ENCODE peak calls at places on chromosomes 13 and 19, in four cellular contexts. One of them, this sample, is unnamed.

GRCh38 chr13:113066142-113066455 is 39.5 kb upstream of the F7 start:
- DNase-seq in body of pancreas: no peak
- DNase-seq in epithelial cell of esophagus: no peak
- DNase-seq in CD8-positive, alpha-beta T cell: no peak
- DNase-seq in this sample: no peak

GRCh38 chr13:46181799-46182490 is at the start of gene LCP1:
- DNase-seq in CD8-positive, alpha-beta T cell: peak
- DNase-seq in epithelial cell of esophagus: no peak
- DNase-seq in body of pancreas: no peak
- DNase-seq in this sample: no peak

GRCh38 chr13:46864941-46865340 is 31.9 kb downstream of the HTR2A start:
- DNase-seq in epithelial cell of esophagus: peak
- DNase-seq in CD8-positive, alpha-beta T cell: no peak
- DNase-seq in body of pancreas: no peak
- DNase-seq in this sample: no peak

GRCh38 chr19:19385900-19386339 is 19.6 kb upstream of the GATAD2A start:
- DNase-seq in epithelial cell of esophagus: no peak
- DNase-seq in body of pancreas: no peak
- DNase-seq in CD8-positive, alpha-beta T cell: peak
- DNase-seq in this sample: no peak

GRCh38 chr13:105346141-105346766 is 1189.2 kb downstream of the EFNB2 start:
- DNase-seq in CD8-positive, alpha-beta T cell: no peak
- DNase-seq in body of pancreas: no peak
- DNase-seq in epithelial cell of esophagus: peak
- DNase-seq in this sample: no peak

GRCh38 chr13:44212633-44213387 is 160.8 kb upstream of the SERP2 start:
- DNase-seq in body of pancreas: no peak
- DNase-seq in CD8-positive, alpha-beta T cell: no peak
- DNase-seq in epithelial cell of esophagus: no peak
- DNase-seq in this sample: no peak

GRCh38 chr19:32223595-32224370 is 121.6 kb upstream of the ZNF507 start:
- DNase-seq in body of pancreas: no peak
- DNase-seq in epithelial cell of esophagus: no peak
- DNase-seq in CD8-positive, alpha-beta T cell: peak
- DNase-seq in this sample: no peak

GRCh38 chr13:66405908-66406802 is 824.0 kb downstream of the PCDH9 start:
- DNase-seq in CD8-positive, alpha-beta T cell: no peak
- DNase-seq in body of pancreas: no peak
- DNase-seq in epithelial cell of esophagus: peak
- DNase-seq in this sample: no peak

GRCh38 chr13:98279473-98280175 is 102.6 kb upstream of the RNF113B start:
- DNase-seq in CD8-positive, alpha-beta T cell: no peak
- DNase-seq in epithelial cell of esophagus: peak
- DNase-seq in body of pancreas: no peak
- DNase-seq in this sample: no peak

GRCh38 chr13:44305845-44306244 is 67.8 kb upstream of the SERP2 start:
- DNase-seq in epithelial cell of esophagus: peak
- DNase-seq in body of pancreas: no peak
- DNase-seq in CD8-positive, alpha-beta T cell: no peak
- DNase-seq in this sample: peak

GRCh38 chr13:29934531-29935308 is 84.3 kb upstream of the UBL3 start:
- DNase-seq in epithelial cell of esophagus: peak
- DNase-seq in CD8-positive, alpha-beta T cell: no peak
- DNase-seq in body of pancreas: no peak
- DNase-seq in this sample: no peak

GRCh38 chr19:8611890-8612806 is 1.6 kb upstream of the ADAMTS10 start:
- DNase-seq in body of pancreas: peak
- DNase-seq in epithelial cell of esophagus: no peak
- DNase-seq in CD8-positive, alpha-beta T cell: peak
- DNase-seq in this sample: no peak

GRCh38 chr19:45161715-45162463 is 1.1 kb upstream of the NKPD1 start:
- DNase-seq in epithelial cell of esophagus: no peak
- DNase-seq in CD8-positive, alpha-beta T cell: no peak
- DNase-seq in body of pancreas: peak
- DNase-seq in this sample: peak

GRCh38 chr19:4867534-4868285 is at the start of gene PLIN3:
- DNase-seq in CD8-positive, alpha-beta T cell: peak
- DNase-seq in epithelial cell of esophagus: peak
- DNase-seq in body of pancreas: peak
- DNase-seq in this sample: peak

GRCh38 chr19:46015080-46015960 is 7.5 kb downstream of the PGLYRP1 start:
- DNase-seq in CD8-positive, alpha-beta T cell: peak
- DNase-seq in body of pancreas: peak
- DNase-seq in epithelial cell of esophagus: peak
- DNase-seq in this sample: peak

GRCh38 chr13:30030141-30030750 is 179.8 kb upstream of the UBL3 start:
- DNase-seq in body of pancreas: no peak
- DNase-seq in CD8-positive, alpha-beta T cell: no peak
- DNase-seq in epithelial cell of esophagus: no peak
- DNase-seq in this sample: no peak

GRCh38 chr13:89832827-89833226 is 1514.7 kb upstream of the MIR17HG start:
- DNase-seq in body of pancreas: no peak
- DNase-seq in CD8-positive, alpha-beta T cell: no peak
- DNase-seq in epithelial cell of esophagus: peak
- DNase-seq in this sample: no peak

GRCh38 chr13:27131202-27131623 is 40.4 kb downstream of the USP12 start:
- DNase-seq in epithelial cell of esophagus: peak
- DNase-seq in CD8-positive, alpha-beta T cell: peak
- DNase-seq in body of pancreas: no peak
- DNase-seq in this sample: no peak

GRCh38 chr13:106418556-106418955 is 116.9 kb downstream of the EFNB2 start:
- DNase-seq in CD8-positive, alpha-beta T cell: no peak
- DNase-seq in body of pancreas: no peak
- DNase-seq in epithelial cell of esophagus: peak
- DNase-seq in this sample: no peak

GRCh38 chr13:110266983-110267382 is 40.0 kb downstream of the COL4A1 start:
- DNase-seq in CD8-positive, alpha-beta T cell: no peak
- DNase-seq in body of pancreas: no peak
- DNase-seq in epithelial cell of esophagus: no peak
- DNase-seq in this sample: no peak

GRCh38 chr19:3047307-3048189 is 14.7 kb downstream of the TLE5 start:
- DNase-seq in body of pancreas: peak
- DNase-seq in epithelial cell of esophagus: peak
- DNase-seq in CD8-positive, alpha-beta T cell: peak
- DNase-seq in this sample: peak

GRCh38 chr19:56383826-56384605 is 9.3 kb downstream of the ZNF582 start:
- DNase-seq in body of pancreas: no peak
- DNase-seq in epithelial cell of esophagus: peak
- DNase-seq in CD8-positive, alpha-beta T cell: no peak
- DNase-seq in this sample: no peak

GRCh38 chr13:35283856-35284255 is 192.6 kb downstream of the MAB21L1 start:
- DNase-seq in epithelial cell of esophagus: peak
- DNase-seq in body of pancreas: no peak
- DNase-seq in CD8-positive, alpha-beta T cell: no peak
- DNase-seq in this sample: no peak

GRCh38 chr19:47113446-47114348 is at the start of gene ZC3H4:
- DNase-seq in body of pancreas: peak
- DNase-seq in CD8-positive, alpha-beta T cell: peak
- DNase-seq in epithelial cell of esophagus: peak
- DNase-seq in this sample: peak

GRCh38 chr19:6769006-6769637 is 1.9 kb upstream of the SH2D3A start:
- DNase-seq in epithelial cell of esophagus: peak
- DNase-seq in body of pancreas: no peak
- DNase-seq in CD8-positive, alpha-beta T cell: no peak
- DNase-seq in this sample: no peak

GRCh38 chr13:101700598-101700997 is 248.1 kb downstream of the ITGBL1 start:
- DNase-seq in epithelial cell of esophagus: no peak
- DNase-seq in body of pancreas: no peak
- DNase-seq in CD8-positive, alpha-beta T cell: no peak
- DNase-seq in this sample: no peak

GRCh38 chr19:12163841-12164240 is 945 bp downstream of the ZNF136 start:
- DNase-seq in epithelial cell of esophagus: peak
- DNase-seq in body of pancreas: no peak
- DNase-seq in CD8-positive, alpha-beta T cell: no peak
- DNase-seq in this sample: no peak

GRCh38 chr13:113644800-113645199 is 13.2 kb downstream of the ATP4B start:
- DNase-seq in epithelial cell of esophagus: no peak
- DNase-seq in body of pancreas: no peak
- DNase-seq in CD8-positive, alpha-beta T cell: no peak
- DNase-seq in this sample: no peak

GRCh38 chr19:7930765-7931164 is 4.8 kb upstream of the CTXN1 start:
- DNase-seq in CD8-positive, alpha-beta T cell: no peak
- DNase-seq in epithelial cell of esophagus: no peak
- DNase-seq in body of pancreas: no peak
- DNase-seq in this sample: no peak

GRCh38 chr13:21670006-21670882 is 629 bp upstream of the FGF9 start:
- DNase-seq in epithelial cell of esophagus: peak
- DNase-seq in CD8-positive, alpha-beta T cell: peak
- DNase-seq in body of pancreas: peak
- DNase-seq in this sample: peak

GRCh38 chr13:79780240-79780639 is 299.3 kb downstream of the NDFIP2 start:
- DNase-seq in CD8-positive, alpha-beta T cell: no peak
- DNase-seq in body of pancreas: no peak
- DNase-seq in epithelial cell of esophagus: peak
- DNase-seq in this sample: no peak

DNA sequence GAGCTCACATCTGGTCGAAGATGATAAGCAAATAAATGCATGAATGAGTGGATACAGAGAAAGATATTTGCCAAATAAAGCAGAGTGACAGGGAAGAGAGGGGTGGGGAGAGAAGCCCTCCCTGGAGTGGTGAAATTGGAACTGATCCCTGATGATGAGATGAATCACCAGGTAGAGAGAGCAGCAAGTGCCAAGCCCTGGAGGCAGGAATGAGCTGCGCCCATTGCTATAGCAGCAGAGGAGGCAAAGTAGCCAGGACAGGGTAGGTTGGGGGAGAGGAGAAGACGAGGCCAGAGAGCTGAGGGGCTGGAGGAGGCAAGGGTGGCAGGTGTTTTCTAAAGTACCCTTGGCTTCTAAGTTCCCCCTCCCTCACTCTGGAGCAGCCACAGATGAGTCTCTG is 13.7 kb downstream of the FXYD5 start:
- DNase-seq in body of pancreas: no peak
- DNase-seq in epithelial cell of esophagus: peak
- DNase-seq in CD8-positive, alpha-beta T cell: no peak
- DNase-seq in this sample: no peak
- TF ChIP-seq CTCF in body of pancreas: no peak
- TF ChIP-seq CTCF in epithelial cell of esophagus: peak
- TF ChIP-seq CTCF in CD8-positive, alpha-beta T cell: no peak
- TF ChIP-seq CTCF in this sample: no peak

GRCh38 chr19:49800771-49801170 is 12.3 kb downstream of the FUZ start:
- DNase-seq in body of pancreas: no peak
- DNase-seq in CD8-positive, alpha-beta T cell: no peak
- DNase-seq in epithelial cell of esophagus: no peak
- DNase-seq in this sample: no peak

GRCh38 chr19:49798574-49798973 is 14.5 kb downstream of the FUZ start:
- DNase-seq in epithelial cell of esophagus: no peak
- DNase-seq in CD8-positive, alpha-beta T cell: no peak
- DNase-seq in body of pancreas: no peak
- DNase-seq in this sample: no peak

GRCh38 chr19:49799271-49799797 is 13.8 kb downstream of the FUZ start:
- DNase-seq in body of pancreas: no peak
- DNase-seq in epithelial cell of esophagus: no peak
- DNase-seq in CD8-positive, alpha-beta T cell: no peak
- DNase-seq in this sample: no peak

GRCh38 chr19:49801401-49801888 is 11.6 kb downstream of the FUZ start:
- DNase-seq in epithelial cell of esophagus: no peak
- DNase-seq in CD8-positive, alpha-beta T cell: no peak
- DNase-seq in body of pancreas: no peak
- DNase-seq in this sample: no peak

DNA sequence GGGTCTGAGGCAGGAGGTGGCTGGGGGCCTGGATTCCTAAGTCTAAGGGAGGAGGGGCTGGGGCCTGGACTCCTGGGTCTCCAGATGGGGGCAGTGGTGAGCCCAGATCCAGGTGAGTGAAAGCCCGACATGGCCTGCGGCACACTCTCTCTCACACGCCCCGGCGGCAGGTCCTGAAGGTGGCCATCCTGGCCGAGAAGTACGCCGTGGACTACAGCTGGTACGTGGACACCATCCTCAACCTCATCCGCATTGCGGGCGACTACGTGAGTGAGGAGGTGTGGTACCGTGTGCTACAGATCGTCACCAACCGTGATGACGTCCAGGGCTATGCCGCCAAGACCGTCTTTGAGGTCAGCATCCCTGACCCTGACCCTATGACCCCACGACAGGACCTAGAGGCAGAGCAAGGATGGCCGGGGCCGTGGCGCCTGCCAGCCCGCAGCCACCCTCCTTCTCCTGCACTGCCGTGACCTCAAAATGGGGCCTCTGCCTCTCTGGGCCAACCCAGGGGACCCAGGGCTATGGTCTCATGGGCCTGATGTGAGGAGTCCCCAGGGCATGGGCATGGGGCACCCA is 13.2 kb downstream of the FUZ start:
- DNase-seq in CD8-positive, alpha-beta T cell: no peak
- DNase-seq in body of pancreas: no peak
- DNase-seq in epithelial cell of esophagus: no peak
- DNase-seq in this sample: no peak
- TF ChIP-seq CTCF in CD8-positive, alpha-beta T cell: no peak
- TF ChIP-seq CTCF in body of pancreas: no peak
- TF ChIP-seq CTCF in epithelial cell of esophagus: no peak
- TF ChIP-seq CTCF in this sample: peak

GRCh38 chr19:48169974-48170803 is at the start of the genes LIG1 and ZSWIM9:
- DNase-seq in epithelial cell of esophagus: peak
- DNase-seq in body of pancreas: peak
- DNase-seq in CD8-positive, alpha-beta T cell: peak
- DNase-seq in this sample: peak
- TF ChIP-seq CTCF in epithelial cell of esophagus: no peak
- TF ChIP-seq CTCF in body of pancreas: no peak
- TF ChIP-seq CTCF in CD8-positive, alpha-beta T cell: peak
- TF ChIP-seq CTCF in this sample: no peak

GRCh38 chr13:73133536-73133935 is 74.7 kb downstream of the KLF5 start:
- DNase-seq in body of pancreas: no peak
- DNase-seq in CD8-positive, alpha-beta T cell: no peak
- DNase-seq in epithelial cell of esophagus: peak
- DNase-seq in this sample: no peak
- TF ChIP-seq CTCF in body of pancreas: no peak
- TF ChIP-seq CTCF in CD8-positive, alpha-beta T cell: no peak
- TF ChIP-seq CTCF in epithelial cell of esophagus: no peak
- TF ChIP-seq CTCF in this sample: no peak

DNA sequence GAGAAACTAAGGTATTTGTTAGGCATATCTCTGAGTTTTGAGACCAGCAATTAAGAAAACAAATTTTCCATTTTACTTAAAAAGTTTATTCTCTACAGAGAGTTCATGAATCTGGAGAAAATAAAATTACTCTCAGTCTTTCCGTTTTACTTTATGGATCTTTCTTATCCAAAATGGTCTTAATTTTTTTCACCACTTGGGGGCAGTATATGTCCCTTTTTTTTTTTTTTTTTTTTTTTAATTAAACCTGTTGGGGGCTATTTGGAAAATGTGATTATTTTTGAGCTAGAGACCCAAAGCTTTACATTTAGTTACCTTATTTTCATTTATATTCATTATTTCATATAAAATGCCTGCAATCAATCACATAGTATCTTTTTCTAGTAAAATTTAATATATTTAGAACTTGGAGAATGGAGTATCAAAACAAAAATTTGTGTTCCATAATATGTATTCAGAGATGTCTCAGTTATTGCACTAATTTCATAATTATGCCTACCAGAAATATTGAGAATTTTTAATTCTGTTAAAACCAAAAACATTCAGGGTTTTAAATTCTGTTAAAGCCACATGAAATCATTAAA is 27.1 kb downstream of the PIBF1 start:
- DNase-seq in body of pancreas: no peak
- DNase-seq in epithelial cell of esophagus: peak
- DNase-seq in CD8-positive, alpha-beta T cell: no peak
- DNase-seq in this sample: no peak
- TF ChIP-seq CTCF in body of pancreas: peak
- TF ChIP-seq CTCF in epithelial cell of esophagus: no peak
- TF ChIP-seq CTCF in CD8-positive, alpha-beta T cell: peak
- TF ChIP-seq CTCF in this sample: peak

This sample was measured in neural crest cell.